ENCODE peak calls at places on chromosomes 7 and 10, in four cellular contexts. N is left ventricle myocardium inferior, K is upper lobe of right lung, T is OCI-LY7. D is an unnamed sample.

GRCh38 chr10:29317027-29317420 is 28.2 kb downstream of the LYZL1 start:
- DNase-seq in N (no peak), K (no peak), T (no peak), D (no peak)

GRCh38 chr7:116560021-116560970 is 35.5 kb downstream of the CAV1 start:
- DNase-seq in N (peak; percentile 28), K (no peak), T (no peak), D (peak; percentile 24)

GRCh38 chr10:68158031-68158430 is 48.7 kb downstream of the MYPN start:
- DNase-seq in N (no peak), K (no peak), T (no peak), D (no peak)

GRCh38 chr7:24820730-24821044 is 63.4 kb upstream of the GSDME start:
- DNase-seq in N (no peak), K (no peak), T (no peak), D (no peak)

GRCh38 chr10:3264178-3264867 is 91.7 kb upstream of the PITRM1 start:
- DNase-seq in N (no peak), K (no peak), T (no peak), D (no peak)

GRCh38 chr10:30747633-30748032 is 118.1 kb upstream of the LYZL2 start:
- DNase-seq in N (no peak), K (no peak), T (no peak), D (no peak)

GRCh38 chr7:26612742-26613141 is 251.6 kb downstream of the SKAP2 start:
- DNase-seq in N (no peak), K (no peak), T (no peak), D (no peak)

GRCh38 chr10:88062385-88062784 is 199.0 kb downstream of the PTEN start:
- DNase-seq in N (no peak), K (no peak), T (no peak), D (no peak)

GRCh38 chr7:28921822-28922221 is 36.3 kb downstream of the TRIL start:
- DNase-seq in N (no peak), K (no peak), T (peak; percentile 55), D (no peak)

GRCh38 chr7:150996289-150997074 is 5.7 kb downstream of the NOS3 start:
- DNase-seq in N (no peak), K (no peak), T (peak; percentile 36), D (no peak)

GRCh38 chr7:85274452-85274851 is 87.6 kb upstream of the SEMA3D start:
- DNase-seq in N (no peak), K (no peak), T (no peak), D (no peak)

GRCh38 chr7:73741600-73741999 is 3.0 kb upstream of the ABHD11 start:
- DNase-seq in N (no peak), K (no peak), T (peak; percentile 42), D (no peak)

GRCh38 chr10:69742928-69743602 is 58.6 kb upstream of the COL13A1 start:
- DNase-seq in N (no peak), K (no peak), T (no peak), D (no peak)

GRCh38 chr10:22598488-22598887 is 115.9 kb downstream of the PIP4K2A start:
- DNase-seq in N (no peak), K (no peak), T (no peak), D (no peak)

GRCh38 chr10:30527623-30528426 is 93.8 kb downstream of the MAP3K8 start:
- DNase-seq in N (no peak), K (no peak), T (no peak), D (no peak)

GRCh38 chr10:103736763-103737162 is 118.6 kb downstream of the SH3PXD2A start:
- DNase-seq in N (no peak), K (no peak), T (peak; percentile 60), D (no peak)

GRCh38 chr7:149302865-149303264 is 40.9 kb downstream of the ZNF783 start:
- DNase-seq in N (no peak), K (no peak), T (no peak), D (no peak)

GRCh38 chr7:46990761-46991160 is 591.1 kb downstream of the TNS3 start:
- DNase-seq in N (no peak), K (no peak), T (no peak), D (no peak)

GRCh38 chr7:142948603-142949002 is 9.3 kb downstream of the LLCFC1 start:
- DNase-seq in N (no peak), K (no peak), T (no peak), D (no peak)

GRCh38 chr10:59885430-59886134 is 20.8 kb downstream of the CCDC6 start:
- DNase-seq in N (no peak), K (no peak), T (peak; percentile 87), D (no peak)

GRCh38 chr10:98349508-98349922 is 65.5 kb downstream of the PYROXD2 start:
- DNase-seq in N (peak; percentile 59), K (no peak), T (peak; percentile 72), D (no peak)

GRCh38 chr7:101630591-101630990 is 1.5 kb upstream of the MYL10 start:
- DNase-seq in N (no peak), K (no peak), T (no peak), D (no peak)

GRCh38 chr7:151282111-151282510 is 33.6 kb upstream of the SMARCD3 start:
- DNase-seq in N (no peak), K (no peak), T (no peak), D (no peak)

GRCh38 chr10:93363891-93364648 is 118.1 kb downstream of the MYOF start:
- DNase-seq in N (peak; percentile 38), K (peak; percentile 85), T (no peak), D (peak; percentile 73)

GRCh38 chr7:94012748-94013147 is 8.6 kb upstream of the BET1 start:
- DNase-seq in N (no peak), K (no peak), T (no peak), D (no peak)

GRCh38 chr7:142767451-142767850 is 3.3 kb upstream of the PRSS2 start:
- DNase-seq in N (no peak), K (no peak), T (no peak), D (no peak)

GRCh38 chr10:94545277-94546057 is at the start of gene HELLS:
- DNase-seq in N (peak; percentile 68), K (peak; percentile 89), T (peak; percentile 93), D (peak; percentile 45)

GRCh38 chr10:28910960-28911359 is 233.6 kb downstream of the BAMBI start:
- DNase-seq in N (no peak), K (no peak), T (no peak), D (no peak)

GRCh38 chr7:135748770-135749169 is at the start of gene FAM180A:
- DNase-seq in N (peak; percentile 74), K (no peak), T (no peak), D (no peak)

GRCh38 chr7:2947381-2947780 is 96.3 kb downstream of the CARD11 start:
- DNase-seq in N (no peak), K (peak; percentile 16), T (no peak), D (no peak)

GRCh38 chr10:32104622-32105509 is 48.6 kb upstream of the KIF5B start:
- DNase-seq in N (no peak), K (no peak), T (no peak), D (peak; percentile 66)

GRCh38 chr7:87628780-87629569 is 777 bp downstream of the RUNDC3B start:
- DNase-seq in N (no peak), K (peak; percentile 67), T (no peak), D (no peak)

GRCh38 chr7:110337646-110338045 is 753.3 kb upstream of the LRRN3 start:
- DNase-seq in N (no peak), K (no peak), T (no peak), D (no peak)

GRCh38 chr10:4661572-4662255 is 164.3 kb upstream of the AKR1E2 start:
- DNase-seq in N (peak; percentile 87), K (peak; percentile 73), T (no peak), D (no peak)

GRCh38 chr10:100788027-100788900 is 42.9 kb downstream of the PAX2 start:
- DNase-seq in N (no peak), K (peak; percentile 60), T (no peak), D (no peak)

GRCh38 chr7:82194011-82194410 is 249.6 kb downstream of the CACNA2D1 start:
- DNase-seq in N (no peak), K (no peak), T (no peak), D (no peak)

GRCh38 chr10:30438016-30438850 is 4.2 kb downstream of the MAP3K8 start:
- DNase-seq in N (no peak), K (no peak), T (no peak), D (no peak)

DNA sequence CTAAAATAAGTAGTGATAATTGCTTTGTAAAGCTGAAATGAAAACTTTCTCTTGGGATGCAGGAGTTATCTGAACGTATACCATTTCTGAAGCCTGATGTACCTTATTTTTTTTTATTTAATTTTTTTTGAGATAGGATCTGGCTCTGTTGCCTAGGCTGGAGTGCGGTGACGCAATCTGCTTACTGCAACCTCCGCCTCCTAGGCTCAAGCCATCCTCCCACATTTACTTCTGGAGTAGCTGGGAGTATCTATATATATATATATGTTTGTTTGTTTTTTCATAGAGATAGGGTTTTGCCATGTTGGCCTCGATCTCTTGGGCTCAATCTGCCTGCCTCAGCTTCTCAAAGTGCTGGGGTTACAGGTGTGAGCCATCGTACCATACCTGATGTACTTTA is 2.4 kb downstream of the PMPCB start:
- DNase-seq in N (no peak), K (no peak), T (no peak), D (no peak)
- H3K4me3 ChIP-seq in N (no peak overlapping the region), K (no peak overlapping the region), T (no peak overlapping the region), D (no peak overlapping the region)

GRCh38 chr7:8365499-8366110 is 67.8 kb upstream of the NXPH1 start:
- DNase-seq in N (no peak), K (no peak), T (peak; percentile 7), D (no peak)
- TF ChIP-seq CTCF in N (peak; percentile 53), K (no peak), T (peak; percentile 74), D (peak; percentile 47)

GRCh38 chr10:122020202-122020601 is 31.2 kb downstream of the TACC2 start:
- DNase-seq in N (no peak), K (no peak), T (no peak), D (no peak)
- H3K4me3 ChIP-seq in N (peak overlapping the region; percentile 48), K (no peak overlapping the region), T (no peak overlapping the region), D (no peak overlapping the region)

GRCh38 chr10:102393411-102394078 is 2.0 kb upstream of the NFKB2 start:
- DNase-seq in N (no peak), K (no peak), T (no peak), D (no peak)
- TF ChIP-seq CTCF in N (peak; percentile 98), K (peak; percentile 95), T (no peak), D (peak; percentile 85)

GRCh38 chr10:43666551-43666950 is 17.9 kb upstream of the ZNF32 start:
- DNase-seq in N (no peak), K (no peak), T (no peak), D (no peak)

GRCh38 chr10:43665054-43665453 is 16.4 kb upstream of the ZNF32 start:
- DNase-seq in N (no peak), K (no peak), T (no peak), D (no peak)

GRCh38 chr10:43667736-43668371 is 19.2 kb upstream of the ZNF32 start:
- DNase-seq in N (no peak), K (no peak), T (no peak), D (no peak)

GRCh38 chr10:43671659-43672555 is 23.2 kb upstream of the ZNF32 start:
- DNase-seq in N (no peak), K (peak; percentile 59), T (peak; percentile 67), D (peak; percentile 23)

GRCh38 chr10:43667317-43667731 is 18.6 kb upstream of the ZNF32 start:
- DNase-seq in N (no peak), K (no peak), T (no peak), D (no peak)
- H3K4me3 ChIP-seq in N (peak overlapping the region; percentile 56), K (no peak overlapping the region), T (no peak overlapping the region), D (peak overlapping the region; percentile 7)

GRCh38 chr7:158973440-158973839 is 117.1 kb downstream of the DYNC2I1 start:
- DNase-seq in N (peak; percentile 45), K (no peak), T (no peak), D (no peak)
- TF ChIP-seq CTCF in N (peak; percentile 69), K (peak; percentile 33), T (peak; percentile 19), D (peak; percentile 15)